ENCODE peak calls at places on chromosome 20, in nine cellular contexts. One of them, this sample, is unnamed.

GRCh38 chr20:32231847-32232246 is 24.2 kb downstream of the POFUT1 start:
- DNase-seq in GM23248: no peak
- DNase-seq in A549: no peak
- DNase-seq in mucosa of descending colon: no peak
- DNase-seq in heart right ventricle: no peak
- DNase-seq in thoracic aorta: no peak
- DNase-seq in GM23338: no peak
- DNase-seq in mammary epithelial cell: no peak
- DNase-seq in PC-9: no peak
- DNase-seq in this sample: no peak

GRCh38 chr20:1377341-1377871 is 15.4 kb downstream of the FKBP1A start:
- DNase-seq in GM23248: no peak
- DNase-seq in A549: no peak
- DNase-seq in mucosa of descending colon: no peak
- DNase-seq in heart right ventricle: no peak
- DNase-seq in thoracic aorta: no peak
- DNase-seq in GM23338: no peak
- DNase-seq in mammary epithelial cell: peak; percentile 26
- DNase-seq in PC-9: no peak
- DNase-seq in this sample: no peak

GRCh38 chr20:56247954-56248782 is at the start of gene MC3R:
- DNase-seq in GM23248: peak; percentile 71
- DNase-seq in A549: peak; percentile 26
- DNase-seq in mucosa of descending colon: no peak
- DNase-seq in heart right ventricle: peak; percentile 12
- DNase-seq in thoracic aorta: no peak
- DNase-seq in GM23338: peak; percentile 30
- DNase-seq in mammary epithelial cell: peak; percentile 39
- DNase-seq in PC-9: peak; percentile 45
- DNase-seq in this sample: no peak

GRCh38 chr20:8670207-8670899 is 398.5 kb upstream of the PLCB4 start:
- DNase-seq in GM23248: no peak
- DNase-seq in A549: no peak
- DNase-seq in mucosa of descending colon: no peak
- DNase-seq in heart right ventricle: no peak
- DNase-seq in thoracic aorta: no peak
- DNase-seq in GM23338: no peak
- DNase-seq in mammary epithelial cell: no peak
- DNase-seq in PC-9: no peak
- DNase-seq in this sample: no peak

GRCh38 chr20:46563170-46563847 is 12.9 kb upstream of the OCSTAMP start:
- DNase-seq in GM23248: no peak
- DNase-seq in A549: no peak
- DNase-seq in mucosa of descending colon: no peak
- DNase-seq in heart right ventricle: no peak
- DNase-seq in thoracic aorta: no peak
- DNase-seq in GM23338: peak; percentile 70
- DNase-seq in mammary epithelial cell: no peak
- DNase-seq in PC-9: no peak
- DNase-seq in this sample: no peak

GRCh38 chr20:5402903-5403531 is 86.3 kb upstream of the PROKR2 start:
- DNase-seq in GM23248: peak; percentile 44
- DNase-seq in A549: peak; percentile 55
- DNase-seq in mucosa of descending colon: no peak
- DNase-seq in heart right ventricle: no peak
- DNase-seq in thoracic aorta: no peak
- DNase-seq in GM23338: peak; percentile 79
- DNase-seq in mammary epithelial cell: peak; percentile 11
- DNase-seq in PC-9: peak; percentile 17
- DNase-seq in this sample: no peak

GRCh38 chr20:5570442-5570841 is 179.8 kb upstream of the SHLD1 start:
- DNase-seq in GM23248: no peak
- DNase-seq in A549: no peak
- DNase-seq in mucosa of descending colon: no peak
- DNase-seq in heart right ventricle: no peak
- DNase-seq in thoracic aorta: no peak
- DNase-seq in GM23338: no peak
- DNase-seq in mammary epithelial cell: no peak
- DNase-seq in PC-9: no peak
- DNase-seq in this sample: no peak

GRCh38 chr20:47487175-47487917 is 14.3 kb upstream of the NCOA3 start:
- DNase-seq in GM23248: no peak
- DNase-seq in A549: no peak
- DNase-seq in mucosa of descending colon: no peak
- DNase-seq in heart right ventricle: no peak
- DNase-seq in thoracic aorta: no peak
- DNase-seq in GM23338: no peak
- DNase-seq in mammary epithelial cell: peak; percentile 58
- DNase-seq in PC-9: peak; percentile 16
- DNase-seq in this sample: no peak

GRCh38 chr20:17614176-17614811 is 44.4 kb downstream of the DSTN start:
- DNase-seq in GM23248: peak; percentile 61
- DNase-seq in A549: no peak
- DNase-seq in mucosa of descending colon: peak; percentile 85
- DNase-seq in heart right ventricle: peak; percentile 83
- DNase-seq in thoracic aorta: no peak
- DNase-seq in GM23338: peak; percentile 29
- DNase-seq in mammary epithelial cell: no peak
- DNase-seq in PC-9: no peak
- DNase-seq in this sample: peak; percentile 91

GRCh38 chr20:57813870-57814269 is 104.1 kb upstream of the PMEPA1 start:
- DNase-seq in GM23248: no peak
- DNase-seq in A549: no peak
- DNase-seq in mucosa of descending colon: no peak
- DNase-seq in heart right ventricle: no peak
- DNase-seq in thoracic aorta: no peak
- DNase-seq in GM23338: no peak
- DNase-seq in mammary epithelial cell: no peak
- DNase-seq in PC-9: no peak
- DNase-seq in this sample: no peak

GRCh38 chr20:8155848-8156602 is 24.0 kb downstream of the PLCB1 start:
- DNase-seq in GM23248: peak; percentile 15
- DNase-seq in A549: no peak
- DNase-seq in mucosa of descending colon: no peak
- DNase-seq in heart right ventricle: no peak
- DNase-seq in thoracic aorta: no peak
- DNase-seq in GM23338: no peak
- DNase-seq in mammary epithelial cell: no peak
- DNase-seq in PC-9: no peak
- DNase-seq in this sample: no peak

GRCh38 chr20:18698735-18699380 is 111.0 kb downstream of the DTD1 start:
- DNase-seq in GM23248: no peak
- DNase-seq in A549: no peak
- DNase-seq in mucosa of descending colon: no peak
- DNase-seq in heart right ventricle: no peak
- DNase-seq in thoracic aorta: no peak
- DNase-seq in GM23338: peak; percentile 45
- DNase-seq in mammary epithelial cell: no peak
- DNase-seq in PC-9: no peak
- DNase-seq in this sample: no peak

GRCh38 chr20:64077876-64078551 is 1.3 kb downstream of the RGS19 start:
- DNase-seq in GM23248: no peak
- DNase-seq in A549: no peak
- DNase-seq in mucosa of descending colon: peak; percentile 86
- DNase-seq in heart right ventricle: no peak
- DNase-seq in thoracic aorta: no peak
- DNase-seq in GM23338: peak; percentile 57
- DNase-seq in mammary epithelial cell: no peak
- DNase-seq in PC-9: no peak
- DNase-seq in this sample: no peak

GRCh38 chr20:23407770-23408467 is 13.4 kb downstream of the NAPB start:
- DNase-seq in GM23248: no peak
- DNase-seq in A549: no peak
- DNase-seq in mucosa of descending colon: no peak
- DNase-seq in heart right ventricle: no peak
- DNase-seq in thoracic aorta: no peak
- DNase-seq in GM23338: no peak
- DNase-seq in mammary epithelial cell: no peak
- DNase-seq in PC-9: no peak
- DNase-seq in this sample: no peak

GRCh38 chr20:2246081-2246491 is 49.7 kb upstream of the TGM3 start:
- DNase-seq in GM23248: peak; percentile 36
- DNase-seq in A549: no peak
- DNase-seq in mucosa of descending colon: no peak
- DNase-seq in heart right ventricle: no peak
- DNase-seq in thoracic aorta: no peak
- DNase-seq in GM23338: peak; percentile 47
- DNase-seq in mammary epithelial cell: no peak
- DNase-seq in PC-9: no peak
- DNase-seq in this sample: no peak

GRCh38 chr20:4604580-4604979 is 117.1 kb upstream of the PRND start:
- DNase-seq in GM23248: no peak
- DNase-seq in A549: no peak
- DNase-seq in mucosa of descending colon: no peak
- DNase-seq in heart right ventricle: no peak
- DNase-seq in thoracic aorta: no peak
- DNase-seq in GM23338: no peak
- DNase-seq in mammary epithelial cell: no peak
- DNase-seq in PC-9: no peak
- DNase-seq in this sample: no peak

GRCh38 chr20:25252686-25253421 is 5.0 kb downstream of the PYGB start:
- DNase-seq in GM23248: no peak
- DNase-seq in A549: no peak
- DNase-seq in mucosa of descending colon: no peak
- DNase-seq in heart right ventricle: no peak
- DNase-seq in thoracic aorta: no peak
- DNase-seq in GM23338: no peak
- DNase-seq in mammary epithelial cell: peak; percentile 46
- DNase-seq in PC-9: peak; percentile 36
- DNase-seq in this sample: no peak
- H3K4me1 ChIP-seq in GM23248: peaks cover 29% of the 10 kb centered on the region
- H3K4me1 ChIP-seq in A549: peaks cover 65% of the 10 kb centered on the region
- H3K4me1 ChIP-seq in mucosa of descending colon: peaks cover 65% of the 10 kb centered on the region
- H3K4me1 ChIP-seq in heart right ventricle: peaks cover 9% of the 10 kb centered on the region
- H3K4me1 ChIP-seq in thoracic aorta: peaks cover 76% of the 10 kb centered on the region
- H3K4me1 ChIP-seq in GM23338: peaks cover 16% of the 10 kb centered on the region
- H3K4me1 ChIP-seq in mammary epithelial cell: peaks cover 46% of the 10 kb centered on the region
- H3K4me1 ChIP-seq in PC-9: peaks cover 73% of the 10 kb centered on the region
- H3K4me1 ChIP-seq in this sample: peaks cover 37% of the 10 kb centered on the region

DNA sequence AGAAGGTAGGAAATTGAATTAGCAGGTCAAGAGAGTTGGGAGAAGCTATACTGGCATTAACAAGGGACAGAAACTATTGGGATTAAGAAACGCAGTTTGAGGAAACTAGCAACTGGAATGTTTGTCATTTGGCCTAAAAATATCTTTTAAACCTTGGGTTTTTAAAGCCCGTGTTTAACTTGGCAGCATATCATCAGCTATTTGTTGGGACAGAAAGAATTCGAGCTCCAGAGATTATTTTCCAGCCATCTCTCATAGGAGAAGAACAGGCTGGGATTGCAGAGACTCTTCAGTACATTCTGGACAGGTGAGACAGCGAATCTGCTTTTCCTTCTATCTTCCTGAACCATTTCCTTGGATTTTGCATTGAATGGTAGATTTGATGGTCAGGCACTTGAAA is 17.8 kb downstream of the ACTR5 start:
- DNase-seq in GM23248: no peak
- DNase-seq in A549: no peak
- DNase-seq in mucosa of descending colon: no peak
- DNase-seq in heart right ventricle: no peak
- DNase-seq in thoracic aorta: no peak
- DNase-seq in GM23338: no peak
- DNase-seq in mammary epithelial cell: no peak
- DNase-seq in PC-9: no peak
- DNase-seq in this sample: no peak
- H3K4me1 ChIP-seq in GM23248: peaks cover 12% of the 10 kb centered on the region
- H3K4me1 ChIP-seq in A549: peaks cover 29% of the 10 kb centered on the region
- H3K4me1 ChIP-seq in mucosa of descending colon: no peaks in the 10 kb centered on the region
- H3K4me1 ChIP-seq in heart right ventricle: no peaks in the 10 kb centered on the region
- H3K4me1 ChIP-seq in thoracic aorta: peaks cover 39% of the 10 kb centered on the region
- H3K4me1 ChIP-seq in GM23338: peaks cover 16% of the 10 kb centered on the region
- H3K4me1 ChIP-seq in mammary epithelial cell: peaks cover 12% of the 10 kb centered on the region
- H3K4me1 ChIP-seq in PC-9: peaks cover 13% of the 10 kb centered on the region
- H3K4me1 ChIP-seq in this sample: no peaks in the 10 kb centered on the region

DNA sequence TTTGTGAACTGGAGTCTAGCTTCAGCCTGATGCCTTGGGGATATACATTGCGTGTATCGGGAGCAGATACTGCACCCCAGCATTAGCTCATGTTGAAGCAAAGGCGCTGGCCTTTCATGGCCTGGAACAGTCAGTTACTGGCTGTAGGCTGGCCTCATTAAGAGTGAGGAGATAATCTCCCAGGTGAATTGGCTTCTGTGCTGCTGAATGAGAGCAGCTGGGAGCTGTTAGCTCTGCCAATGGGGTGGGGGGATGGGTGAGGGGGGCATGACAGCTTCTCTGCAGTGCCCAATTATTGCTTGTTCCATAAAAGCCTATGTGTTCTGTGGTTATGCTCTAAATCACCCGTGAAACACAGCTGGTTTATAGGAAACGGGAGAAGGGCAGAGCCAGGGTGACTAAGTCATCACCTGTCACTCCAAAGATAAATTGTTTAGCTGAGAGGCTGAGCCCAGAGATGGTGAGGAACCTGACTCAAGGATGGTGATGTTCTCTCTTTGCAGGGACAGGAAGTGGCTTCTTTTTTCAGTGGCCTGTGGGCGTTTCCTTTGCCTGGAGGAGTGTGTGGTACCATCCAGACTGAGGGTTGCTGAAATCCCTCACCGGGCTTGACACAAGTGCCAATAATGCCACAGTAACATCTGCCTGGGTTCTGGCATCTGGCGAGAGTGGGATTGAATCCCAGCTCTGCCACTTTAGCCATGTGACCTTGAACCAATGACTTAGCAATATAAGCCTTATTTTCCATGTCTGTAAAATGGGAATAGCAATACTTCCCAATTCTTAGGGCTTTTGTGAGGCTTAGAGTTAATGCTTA is 170.8 kb downstream of the BCAS1 start:
- DNase-seq in GM23248: peak; percentile 83
- DNase-seq in A549: peak; percentile 60
- DNase-seq in mucosa of descending colon: no peak
- DNase-seq in heart right ventricle: no peak
- DNase-seq in thoracic aorta: no peak
- DNase-seq in GM23338: no peak
- DNase-seq in mammary epithelial cell: peak; percentile 96
- DNase-seq in PC-9: peak; percentile 55
- DNase-seq in this sample: peak; percentile 26
- H3K4me1 ChIP-seq in GM23248: peaks cover 54% of the 10 kb centered on the region
- H3K4me1 ChIP-seq in A549: peaks cover 42% of the 10 kb centered on the region
- H3K4me1 ChIP-seq in mucosa of descending colon: peaks cover 19% of the 10 kb centered on the region
- H3K4me1 ChIP-seq in heart right ventricle: no peaks in the 10 kb centered on the region
- H3K4me1 ChIP-seq in thoracic aorta: peaks cover 37% of the 10 kb centered on the region
- H3K4me1 ChIP-seq in GM23338: peaks cover 38% of the 10 kb centered on the region
- H3K4me1 ChIP-seq in mammary epithelial cell: peaks cover 64% of the 10 kb centered on the region
- H3K4me1 ChIP-seq in PC-9: peaks cover 46% of the 10 kb centered on the region
- H3K4me1 ChIP-seq in this sample: peaks cover 14% of the 10 kb centered on the region

DNA sequence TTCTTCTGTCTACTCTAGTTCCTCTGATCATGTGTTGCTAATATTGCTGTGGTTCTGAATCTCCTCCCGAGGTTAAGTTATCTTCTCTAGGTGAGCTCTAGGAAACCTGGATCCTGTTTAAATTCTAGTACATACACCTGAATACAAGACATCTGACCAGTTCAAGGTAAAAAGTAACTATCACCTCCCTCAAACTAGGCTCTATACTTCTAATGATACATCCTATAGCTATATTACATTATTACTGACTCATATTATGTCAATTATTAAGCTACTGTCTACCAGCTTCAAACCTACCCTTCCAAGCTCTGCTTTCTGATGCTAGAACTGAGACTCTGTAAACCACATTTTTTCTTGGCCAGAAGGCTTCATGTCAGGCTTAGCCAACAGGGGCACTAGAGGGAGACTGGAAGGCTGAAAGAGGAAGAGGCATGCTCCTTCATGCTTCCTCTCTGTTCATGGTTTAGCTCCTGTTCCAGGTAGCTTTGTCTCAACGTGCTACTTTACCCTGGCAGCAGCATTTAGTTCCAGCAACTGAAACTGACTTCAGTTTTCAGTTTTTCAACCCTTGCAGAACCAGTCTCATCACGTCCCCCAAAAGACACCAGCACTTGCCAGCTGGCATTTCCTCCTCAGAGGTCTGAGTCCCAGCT is 148.4 kb upstream of the TOP1 start:
- DNase-seq in GM23248: no peak
- DNase-seq in A549: no peak
- DNase-seq in mucosa of descending colon: no peak
- DNase-seq in heart right ventricle: no peak
- DNase-seq in thoracic aorta: no peak
- DNase-seq in GM23338: no peak
- DNase-seq in mammary epithelial cell: peak; percentile 23
- DNase-seq in PC-9: no peak
- DNase-seq in this sample: no peak
- H3K4me1 ChIP-seq in GM23248: no peaks in the 10 kb centered on the region
- H3K4me1 ChIP-seq in A549: no peaks in the 10 kb centered on the region
- H3K4me1 ChIP-seq in mucosa of descending colon: no peaks in the 10 kb centered on the region
- H3K4me1 ChIP-seq in heart right ventricle: no peaks in the 10 kb centered on the region
- H3K4me1 ChIP-seq in thoracic aorta: no peaks in the 10 kb centered on the region
- H3K4me1 ChIP-seq in GM23338: no peaks in the 10 kb centered on the region
- H3K4me1 ChIP-seq in mammary epithelial cell: no peaks in the 10 kb centered on the region
- H3K4me1 ChIP-seq in PC-9: no peaks in the 10 kb centered on the region
- H3K4me1 ChIP-seq in this sample: no peaks in the 10 kb centered on the region

This sample was measured in psoas muscle.